ENCODE peak calls at places on chromosomes 4 and X, in four cellular contexts. One of them, this sample, is unnamed.

GRCh38 chr4:2281575-2282343 is 19.9 kb upstream of the MXD4 start:
- DNase-seq in EH: no peak
- DNase-seq in iPS-NIHi11: no peak
- DNase-seq in activated T-cell treated with anti-CD3 and anti-CD28 coated beads, Interleukin-2, amount 50 U/mL, for 72 hours: peak; percentile 75
- DNase-seq in this sample: no peak

GRCh38 chrX:41457618-41458192 is 10.6 kb downstream of the NYX start:
- DNase-seq in iPS-NIHi11: no peak
- DNase-seq in activated T-cell treated with anti-CD3 and anti-CD28 coated beads, Interleukin-2, amount 50 U/mL, for 72 hours: no peak
- DNase-seq in EH: no peak
- DNase-seq in this sample: no peak

GRCh38 chr4:41791557-41791956 is 43.0 kb upstream of the PHOX2B start:
- DNase-seq in EH: no peak
- DNase-seq in iPS-NIHi11: no peak
- DNase-seq in activated T-cell treated with anti-CD3 and anti-CD28 coated beads, Interleukin-2, amount 50 U/mL, for 72 hours: no peak
- DNase-seq in this sample: no peak

GRCh38 chr4:170875868-170876267 is 786.1 kb upstream of the AADAT start:
- DNase-seq in iPS-NIHi11: peak; percentile 26
- DNase-seq in EH: no peak
- DNase-seq in activated T-cell treated with anti-CD3 and anti-CD28 coated beads, Interleukin-2, amount 50 U/mL, for 72 hours: no peak
- DNase-seq in this sample: no peak

GRCh38 chrX:136170109-136170800 is 22.9 kb downstream of the FHL1 start:
- DNase-seq in iPS-NIHi11: no peak
- DNase-seq in EH: peak; percentile 75
- DNase-seq in activated T-cell treated with anti-CD3 and anti-CD28 coated beads, Interleukin-2, amount 50 U/mL, for 72 hours: no peak
- DNase-seq in this sample: no peak

GRCh38 chr4:41256740-41257256 is at the start of gene UCHL1:
- DNase-seq in iPS-NIHi11: peak; percentile 87
- DNase-seq in activated T-cell treated with anti-CD3 and anti-CD28 coated beads, Interleukin-2, amount 50 U/mL, for 72 hours: peak; percentile 38
- DNase-seq in EH: peak; percentile 91
- DNase-seq in this sample: peak; percentile 80

GRCh38 chr4:23171971-23172370 is 479.2 kb downstream of the GBA3 start:
- DNase-seq in iPS-NIHi11: no peak
- DNase-seq in EH: peak; percentile 30
- DNase-seq in activated T-cell treated with anti-CD3 and anti-CD28 coated beads, Interleukin-2, amount 50 U/mL, for 72 hours: no peak
- DNase-seq in this sample: no peak

GRCh38 chrX:136185409-136186022 is 38.2 kb downstream of the FHL1 start:
- DNase-seq in iPS-NIHi11: no peak
- DNase-seq in EH: peak; percentile 77
- DNase-seq in activated T-cell treated with anti-CD3 and anti-CD28 coated beads, Interleukin-2, amount 50 U/mL, for 72 hours: no peak
- DNase-seq in this sample: no peak

GRCh38 chr4:150580244-150580643 is 1.7 kb upstream of the MAB21L2 start:
- DNase-seq in EH: no peak
- DNase-seq in activated T-cell treated with anti-CD3 and anti-CD28 coated beads, Interleukin-2, amount 50 U/mL, for 72 hours: no peak
- DNase-seq in iPS-NIHi11: no peak
- DNase-seq in this sample: no peak

GRCh38 chr4:177375971-177376370 is 66.3 kb downstream of the AGA start:
- DNase-seq in EH: no peak
- DNase-seq in iPS-NIHi11: no peak
- DNase-seq in activated T-cell treated with anti-CD3 and anti-CD28 coated beads, Interleukin-2, amount 50 U/mL, for 72 hours: no peak
- DNase-seq in this sample: no peak

GRCh38 chr4:33411182-33411581 is 2691.0 kb downstream of the PCDH7 start:
- DNase-seq in activated T-cell treated with anti-CD3 and anti-CD28 coated beads, Interleukin-2, amount 50 U/mL, for 72 hours: no peak
- DNase-seq in iPS-NIHi11: no peak
- DNase-seq in EH: no peak
- DNase-seq in this sample: peak; percentile 6

GRCh38 chr4:72991889-72992288 is 77.6 kb downstream of the COX18 start:
- DNase-seq in EH: peak; percentile 63
- DNase-seq in activated T-cell treated with anti-CD3 and anti-CD28 coated beads, Interleukin-2, amount 50 U/mL, for 72 hours: no peak
- DNase-seq in iPS-NIHi11: no peak
- DNase-seq in this sample: no peak

GRCh38 chr4:40923326-40924095 is 173.8 kb downstream of the NSUN7 start:
- DNase-seq in activated T-cell treated with anti-CD3 and anti-CD28 coated beads, Interleukin-2, amount 50 U/mL, for 72 hours: no peak
- DNase-seq in EH: no peak
- DNase-seq in iPS-NIHi11: no peak
- DNase-seq in this sample: no peak

GRCh38 chr4:752196-752861 is 46.7 kb downstream of the PCGF3 start:
- DNase-seq in iPS-NIHi11: no peak
- DNase-seq in activated T-cell treated with anti-CD3 and anti-CD28 coated beads, Interleukin-2, amount 50 U/mL, for 72 hours: no peak
- DNase-seq in EH: no peak
- DNase-seq in this sample: no peak

GRCh38 chr4:142850478-142850877 is 4.4 kb upstream of the INPP4B start:
- DNase-seq in activated T-cell treated with anti-CD3 and anti-CD28 coated beads, Interleukin-2, amount 50 U/mL, for 72 hours: no peak
- DNase-seq in EH: no peak
- DNase-seq in iPS-NIHi11: peak; percentile 12
- DNase-seq in this sample: peak; percentile 12

GRCh38 chrX:102985182-102985581 is 48.1 kb downstream of the RAB40AL start:
- DNase-seq in activated T-cell treated with anti-CD3 and anti-CD28 coated beads, Interleukin-2, amount 50 U/mL, for 72 hours: no peak
- DNase-seq in EH: peak; percentile 62
- DNase-seq in iPS-NIHi11: no peak
- DNase-seq in this sample: no peak

GRCh38 chr4:108991929-108992328 is 229.1 kb upstream of the ETNPPL start:
- DNase-seq in iPS-NIHi11: no peak
- DNase-seq in EH: peak; percentile 83
- DNase-seq in activated T-cell treated with anti-CD3 and anti-CD28 coated beads, Interleukin-2, amount 50 U/mL, for 72 hours: no peak
- DNase-seq in this sample: no peak

GRCh38 chr4:83852085-83852451 is 316.2 kb downstream of the GPAT3 start:
- DNase-seq in iPS-NIHi11: no peak
- DNase-seq in EH: peak; percentile 88
- DNase-seq in activated T-cell treated with anti-CD3 and anti-CD28 coated beads, Interleukin-2, amount 50 U/mL, for 72 hours: no peak
- DNase-seq in this sample: no peak

GRCh38 chr4:153205028-153205648 is 895 bp downstream of the TRIM2 start:
- DNase-seq in iPS-NIHi11: no peak
- DNase-seq in EH: peak; percentile 22
- DNase-seq in activated T-cell treated with anti-CD3 and anti-CD28 coated beads, Interleukin-2, amount 50 U/mL, for 72 hours: peak; percentile 37
- DNase-seq in this sample: no peak

GRCh38 chr4:101304916-101305315 is 42.4 kb downstream of the PPP3CA start:
- DNase-seq in activated T-cell treated with anti-CD3 and anti-CD28 coated beads, Interleukin-2, amount 50 U/mL, for 72 hours: no peak
- DNase-seq in EH: peak; percentile 80
- DNase-seq in iPS-NIHi11: peak; percentile 21
- DNase-seq in this sample: peak; percentile 39

GRCh38 chr4:121791481-121791880 is 9.6 kb upstream of the EXOSC9 start:
- DNase-seq in activated T-cell treated with anti-CD3 and anti-CD28 coated beads, Interleukin-2, amount 50 U/mL, for 72 hours: no peak
- DNase-seq in EH: peak; percentile 89
- DNase-seq in iPS-NIHi11: no peak
- DNase-seq in this sample: no peak

GRCh38 chr4:144646523-144647094 is 653 bp downstream of the HHIP start:
- DNase-seq in EH: peak; percentile 22
- DNase-seq in iPS-NIHi11: peak; percentile 18
- DNase-seq in activated T-cell treated with anti-CD3 and anti-CD28 coated beads, Interleukin-2, amount 50 U/mL, for 72 hours: peak; percentile 40
- DNase-seq in this sample: peak; percentile 22

GRCh38 chr4:125360727-125361126 is 46.0 kb downstream of the FAT4 start:
- DNase-seq in activated T-cell treated with anti-CD3 and anti-CD28 coated beads, Interleukin-2, amount 50 U/mL, for 72 hours: no peak
- DNase-seq in EH: no peak
- DNase-seq in iPS-NIHi11: no peak
- DNase-seq in this sample: no peak

GRCh38 chr4:153204247-153205027 is at the start of gene TRIM2:
- DNase-seq in activated T-cell treated with anti-CD3 and anti-CD28 coated beads, Interleukin-2, amount 50 U/mL, for 72 hours: no peak
- DNase-seq in iPS-NIHi11: peak; percentile 71
- DNase-seq in EH: peak; percentile 18
- DNase-seq in this sample: peak; percentile 85

GRCh38 chr4:159103406-159104131 is 690 bp downstream of the RAPGEF2 start:
- DNase-seq in EH: peak; percentile 51
- DNase-seq in activated T-cell treated with anti-CD3 and anti-CD28 coated beads, Interleukin-2, amount 50 U/mL, for 72 hours: peak; percentile 51
- DNase-seq in iPS-NIHi11: peak; percentile 62
- DNase-seq in this sample: peak; percentile 49

GRCh38 chr4:36432556-36432955 is 151.1 kb downstream of the DTHD1 start:
- DNase-seq in activated T-cell treated with anti-CD3 and anti-CD28 coated beads, Interleukin-2, amount 50 U/mL, for 72 hours: no peak
- DNase-seq in EH: no peak
- DNase-seq in iPS-NIHi11: no peak
- DNase-seq in this sample: no peak

GRCh38 chrX:27222661-27223060 is 240.5 kb downstream of the PPP4R3C start:
- DNase-seq in iPS-NIHi11: no peak
- DNase-seq in activated T-cell treated with anti-CD3 and anti-CD28 coated beads, Interleukin-2, amount 50 U/mL, for 72 hours: no peak
- DNase-seq in EH: no peak
- DNase-seq in this sample: no peak

GRCh38 chrX:81229901-81230300 is 28.0 kb downstream of the SH3BGRL start:
- DNase-seq in EH: no peak
- DNase-seq in iPS-NIHi11: no peak
- DNase-seq in activated T-cell treated with anti-CD3 and anti-CD28 coated beads, Interleukin-2, amount 50 U/mL, for 72 hours: no peak
- DNase-seq in this sample: no peak

This sample was measured in cardiac muscle cell.